ENCODE peak calls at places on chromosomes 13 and 19, in five cellular contexts. X is adrenal gland, K is psoas muscle, C is aorta, E is GM23338. L is an unnamed sample. For H3K36me3, the result is how much of the 10 kb centered on the place peaks cover.

GRCh38 chr13:102214956-102215355 is 186.9 kb downstream of the FGF14 start:
- DNase-seq in E (no peak), K (no peak), C (no peak), X (no peak), L (no peak)

GRCh38 chr13:34034411-34034810 is 216.5 kb downstream of the RFC3 start:
- DNase-seq in K (no peak), X (no peak), E (no peak), C (no peak), L (no peak)

GRCh38 chr19:31349160-31349881 is at the start of gene TSHZ3:
- DNase-seq in K (peak), X (peak), E (peak), C (peak), L (peak)

GRCh38 chr19:31718041-31718440 is 368.8 kb upstream of the TSHZ3 start:
- DNase-seq in K (no peak), X (no peak), E (no peak), C (no peak), L (no peak)

GRCh38 chr19:12815088-12815487 is 8.7 kb downstream of the RNASEH2A start:
- DNase-seq in X (no peak), K (no peak), C (no peak), E (no peak), L (no peak)

GRCh38 chr13:43911283-43911682 is 31.6 kb downstream of the LACC1 start:
- DNase-seq in K (no peak), C (no peak), X (peak), E (no peak), L (no peak)

GRCh38 chr13:23714672-23715071 is 144.5 kb downstream of the TNFRSF19 start:
- DNase-seq in K (no peak), X (no peak), C (no peak), E (no peak), L (no peak)

GRCh38 chr13:51229731-51230130 is 7.5 kb downstream of the FAM124A start:
- DNase-seq in E (no peak), C (no peak), K (no peak), X (no peak), L (no peak)

GRCh38 chr13:59425211-59425721 is 738.5 kb downstream of the DIAPH3 start:
- DNase-seq in C (no peak), E (no peak), X (no peak), K (no peak), L (no peak)

GRCh38 chr13:112724788-112725345 is 35.0 kb downstream of the ATP11A start:
- DNase-seq in E (no peak), K (no peak), X (no peak), C (no peak), L (no peak)

GRCh38 chr13:26305676-26306075 is 51.7 kb downstream of the CDK8 start:
- DNase-seq in X (no peak), E (no peak), C (no peak), K (no peak), L (no peak)

GRCh38 chr13:101569807-101570206 is 117.3 kb downstream of the ITGBL1 start:
- DNase-seq in C (no peak), E (no peak), X (no peak), K (no peak), L (no peak)

GRCh38 chr13:99228737-99229691 is 28.4 kb downstream of the UBAC2 start:
- DNase-seq in C (no peak), K (no peak), X (no peak), E (no peak), L (no peak)

GRCh38 chr19:19615086-19615485 is 3.4 kb downstream of the PBX4 start:
- DNase-seq in E (no peak), K (no peak), X (no peak), C (no peak), L (no peak)

GRCh38 chr19:13100871-13101589 is 1.6 kb downstream of the LYL1 start:
- DNase-seq in C (no peak), X (no peak), E (peak), K (no peak), L (no peak)

GRCh38 chr19:40444181-40445005 is at the start of gene SERTAD3:
- DNase-seq in X (peak), E (peak), C (peak), K (peak), L (peak)

GRCh38 chr19:2533686-2534085 is 57.8 kb downstream of the GADD45B start:
- DNase-seq in E (no peak), X (no peak), K (no peak), C (no peak), L (no peak)

GRCh38 chr13:99124695-99125334 is 75.8 kb upstream of the UBAC2 start:
- DNase-seq in C (no peak), E (no peak), K (no peak), X (no peak), L (no peak)

GRCh38 chr13:26446751-26447150 is 110.7 kb upstream of the WASF3 start:
- DNase-seq in X (no peak), K (no peak), E (no peak), C (no peak), L (no peak)

GRCh38 chr13:42981853-42982252 is 10.2 kb downstream of the EPSTI1 start:
- DNase-seq in K (no peak), C (no peak), X (no peak), E (peak), L (no peak)

GRCh38 chr13:101579291-101579802 is 126.9 kb downstream of the ITGBL1 start:
- DNase-seq in C (no peak), E (no peak), X (no peak), K (no peak), L (no peak)

GRCh38 chr13:40189885-40190655 is 476.4 kb downstream of the FOXO1 start:
- DNase-seq in X (no peak), C (no peak), E (no peak), K (no peak), L (no peak)

GRCh38 chr19:38743394-38744297 is 628 bp downstream of the CAPN12 start:
- DNase-seq in C (no peak), E (peak), K (no peak), X (no peak), L (peak)

GRCh38 chr13:42337808-42338600 is 66.1 kb downstream of the AKAP11 start:
- DNase-seq in E (no peak), X (no peak), C (no peak), K (no peak), L (no peak)

DNA sequence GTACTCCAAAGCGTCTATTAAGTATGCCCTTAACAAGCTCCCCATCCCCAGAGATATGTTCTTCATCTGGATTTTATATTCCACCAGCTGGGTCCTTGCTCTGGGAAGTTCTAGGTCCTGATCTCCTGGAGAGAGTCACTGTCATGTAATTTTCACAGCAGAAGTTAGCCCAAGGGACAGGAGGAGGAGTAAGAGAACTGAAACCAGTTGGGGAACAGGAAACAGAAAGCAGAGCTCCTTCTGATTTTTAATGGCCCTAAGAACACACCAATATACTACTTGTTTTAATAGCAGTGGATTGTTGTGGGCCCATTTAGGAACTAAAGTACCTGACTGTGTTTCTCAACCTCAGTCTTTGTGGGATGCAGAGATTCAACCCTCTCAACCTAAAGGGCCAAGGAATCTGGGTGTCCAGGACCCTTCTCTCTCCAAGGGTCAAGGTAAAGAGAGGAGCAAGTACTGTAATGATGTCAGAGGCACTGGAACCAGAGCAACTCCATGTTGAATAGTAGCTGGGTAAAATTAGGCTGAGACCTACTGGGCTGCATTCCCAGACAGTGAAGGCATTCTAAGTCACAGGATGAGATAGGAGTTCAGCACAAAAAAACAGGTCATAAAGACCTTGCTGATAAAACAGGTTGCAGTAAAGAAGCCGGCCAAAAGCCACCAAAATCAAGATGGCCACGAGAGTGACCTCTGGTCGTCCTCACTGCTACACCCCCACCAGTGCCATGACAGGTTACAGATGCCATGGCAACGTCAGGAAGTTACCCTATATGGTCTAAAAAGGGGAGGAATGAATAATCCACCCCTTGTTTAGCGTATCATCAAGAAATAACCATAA is 8.1 kb upstream of the FPR3 start:
- DNase-seq in X (no peak), E (no peak), K (no peak), C (no peak), L (no peak)
- H3K36me3 ChIP-seq in X (under half), E (under half), K (under half), C (under half), L (under half)

GRCh38 chr13:73451120-73452029 is 392.6 kb downstream of the KLF5 start:
- DNase-seq in C (no peak), K (no peak), X (no peak), E (no peak), L (no peak)

GRCh38 chr13:73450583-73450982 is 391.8 kb downstream of the KLF5 start:
- DNase-seq in C (no peak), X (no peak), E (no peak), K (no peak), L (no peak)

GRCh38 chr13:73449258-73449657 is 390.5 kb downstream of the KLF5 start:
- DNase-seq in X (no peak), C (no peak), E (no peak), K (no peak), L (no peak)
- H3K27ac ChIP-seq in X (no peak), C (no peak), E (no peak), K (no peak), L (no peak)

GRCh38 chr13:82688400-82688999 is 1193.8 kb downstream of the SLITRK1 start:
- DNase-seq in X (no peak), E (no peak), C (no peak), K (no peak), L (no peak)
- H3K4me3 ChIP-seq in X (no peak), E (no peak), C (peak), K (peak), L (peak)

GRCh38 chr19:17114414-17114831 is 38.8 kb downstream of the MYO9B start:
- DNase-seq in E (peak), X (no peak), C (no peak), K (no peak), L (no peak)
- H3K36me3 ChIP-seq in E (under half), X (under half), C (under half), K (under half), L (under half)

GRCh38 chr13:38866649-38867048 is 124.0 kb downstream of the STOML3 start:
- DNase-seq in E (no peak), X (no peak), K (no peak), C (no peak), L (no peak)

GRCh38 chr13:38868399-38868798 is 122.2 kb downstream of the STOML3 start:
- DNase-seq in K (no peak), E (no peak), C (no peak), X (no peak), L (no peak)

GRCh38 chr13:38863536-38863935 is 127.1 kb downstream of the STOML3 start:
- DNase-seq in E (no peak), K (no peak), X (no peak), C (no peak), L (no peak)

DNA sequence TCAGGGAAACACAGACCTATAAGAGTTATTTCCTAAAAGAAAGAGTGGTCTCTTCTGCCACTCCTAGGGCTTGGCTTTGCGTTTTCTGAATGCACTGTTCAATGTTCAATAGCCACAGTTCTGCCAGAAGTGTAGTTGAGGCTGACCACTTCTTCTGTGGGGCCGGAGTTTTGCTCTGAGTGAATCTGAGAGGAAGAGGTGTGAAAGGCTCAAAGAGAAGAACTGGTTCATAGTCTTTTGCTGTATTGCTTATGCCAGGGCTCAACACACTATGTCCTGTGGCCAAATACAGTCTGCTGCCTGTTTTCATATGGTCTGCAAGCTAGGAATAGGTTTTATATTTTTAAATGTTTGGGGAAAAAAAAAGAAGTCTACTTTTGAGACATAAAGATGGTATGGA is 128.2 kb downstream of the STOML3 start:
- DNase-seq in C (no peak), X (no peak), K (no peak), E (no peak), L (no peak)
- H3K27ac ChIP-seq in C (no peak), X (no peak), K (no peak), E (no peak), L (no peak)

GRCh38 chr19:45952691-45953505 is 20.8 kb downstream of the NOVA2 start:
- DNase-seq in E (peak), X (peak), K (peak), C (peak), L (no peak)
- H3K4me3 ChIP-seq in E (peak), X (no peak), K (peak), C (no peak), L (peak)

GRCh38 chr19:34373601-34374288 is 8.7 kb downstream of the GPI start:
- DNase-seq in X (no peak), C (no peak), E (no peak), K (no peak), L (no peak)

GRCh38 chr19:34370983-34371382 is 6.0 kb downstream of the GPI start:
- DNase-seq in C (no peak), E (no peak), K (peak), X (peak), L (no peak)

GRCh38 chr19:34380639-34381241 is 15.7 kb downstream of the GPI start:
- DNase-seq in X (no peak), K (no peak), E (no peak), C (no peak), L (no peak)

GRCh38 chr19:34370117-34370516 is 5.1 kb downstream of the GPI start:
- DNase-seq in X (no peak), E (no peak), C (no peak), K (no peak), L (no peak)

DNA sequence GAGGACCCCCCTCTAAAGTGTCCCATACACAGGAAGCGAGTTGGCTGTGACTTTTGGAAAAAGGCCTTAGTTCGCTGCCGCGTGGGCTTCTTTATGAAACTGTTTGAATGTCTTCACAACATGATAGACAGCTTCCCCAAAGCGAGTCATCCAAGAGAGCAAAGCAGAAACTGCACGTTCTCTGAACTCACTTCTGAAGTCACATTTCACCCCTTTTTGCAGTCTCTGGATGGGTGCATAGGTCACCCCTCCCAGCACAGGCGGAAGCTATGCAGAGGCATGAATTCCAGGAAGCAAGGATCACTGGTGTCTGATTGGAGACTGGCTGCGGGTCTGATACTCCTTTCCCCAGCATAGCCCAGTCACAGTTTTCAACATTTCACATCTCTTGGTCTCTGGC is 10.6 kb downstream of the GPI start:
- DNase-seq in K (no peak), E (no peak), C (no peak), X (no peak), L (no peak)
- H3K36me3 ChIP-seq in K (under half), E (under half), C (under half), X (half or more), L (half or more)

GRCh38 chr19:35267818-35268545 is 780 bp upstream of the USF2 start:
- DNase-seq in C (peak), K (peak), E (peak), X (peak), L (peak)

GRCh38 chr19:35266904-35267817 is 1.6 kb upstream of the USF2 start:
- DNase-seq in C (peak), K (peak), E (peak), X (peak), L (peak)

GRCh38 chr19:35266149-35266903 is 2.4 kb upstream of the USF2 start:
- DNase-seq in X (peak), K (peak), C (peak), E (no peak), L (peak)

GRCh38 chr19:35264281-35265125 is 4.3 kb upstream of the USF2 start:
- DNase-seq in E (no peak), X (peak), C (peak), K (peak), L (peak)

GRCh38 chr19:35265126-35265995 is 3.4 kb upstream of the USF2 start:
- DNase-seq in C (peak), E (no peak), X (peak), K (peak), L (peak)
- H3K27ac ChIP-seq in C (no peak), E (no peak), X (no peak), K (peak), L (no peak)

L was measured in lower lobe of right lung.